ENCODE peak calls at places on chromosome 2, in nine cellular contexts. E, F, A, W, M, I, X, T and C are unnamed samples.

GRCh38 chr2:9885036-9885684 is 41.9 kb downstream of the TAF1B start:
- DNase-seq in T (no peak), A (no peak), X (peak), E (no peak), M (no peak), W (no peak), I (no peak), F (no peak), C (no peak)

GRCh38 chr2:128545085-128545484 is 226.4 kb upstream of the HS6ST1 start:
- DNase-seq in F (no peak), T (no peak), X (no peak), W (no peak), A (no peak), M (no peak), I (no peak), E (no peak), C (no peak)

GRCh38 chr2:71935291-71935848 is 212.3 kb downstream of the CYP26B1 start:
- DNase-seq in W (peak), I (no peak), X (peak), M (no peak), F (no peak), E (no peak), A (no peak), T (no peak), C (no peak)

GRCh38 chr2:38194751-38195150 is 118.8 kb upstream of the CYP1B1 start:
- DNase-seq in E (no peak), M (no peak), A (no peak), X (no peak), T (no peak), F (peak), W (no peak), I (no peak), C (no peak)

GRCh38 chr2:119958642-119959268 is 54.1 kb upstream of the EPB41L5 start:
- DNase-seq in X (peak), E (no peak), T (no peak), I (no peak), M (no peak), W (no peak), F (no peak), A (no peak), C (no peak)

GRCh38 chr2:46161329-46161728 is 135.9 kb upstream of the EPAS1 start:
- DNase-seq in M (no peak), I (no peak), X (no peak), F (no peak), T (no peak), E (no peak), W (no peak), A (no peak), C (no peak)

GRCh38 chr2:47541848-47542450 is 139.0 kb downstream of the MSH2 start:
- DNase-seq in X (no peak), I (no peak), E (no peak), T (peak), A (no peak), M (no peak), W (no peak), F (no peak), C (no peak)

GRCh38 chr2:147310335-147311057 is 534.3 kb upstream of the ACVR2A start:
- DNase-seq in W (no peak), I (no peak), F (no peak), X (no peak), M (no peak), T (no peak), E (no peak), A (no peak), C (no peak)

GRCh38 chr2:156343096-156343939 is 10.8 kb upstream of the NR4A2 start:
- DNase-seq in M (no peak), A (no peak), I (no peak), F (no peak), W (no peak), T (no peak), E (no peak), X (no peak), C (no peak)

GRCh38 chr2:153476491-153477095 is 2.0 kb downstream of the RPRM start:
- DNase-seq in T (no peak), M (no peak), F (no peak), X (no peak), E (no peak), I (no peak), W (no peak), A (peak), C (no peak)

GRCh38 chr2:36549063-36549662 is 48.8 kb downstream of the FEZ2 start:
- DNase-seq in W (no peak), X (peak), A (no peak), E (no peak), T (no peak), I (no peak), M (no peak), F (no peak), C (no peak)

GRCh38 chr2:230824406-230824978 is 40.2 kb upstream of the ITM2C start:
- DNase-seq in T (peak), E (peak), I (peak), W (peak), M (peak), F (peak), X (peak), A (peak), C (peak)